ENCODE peak calls at places on chromosomes 4 and X, in four cellular contexts. O is HAP-1, J is ovary, T is breast epithelium. F is an unnamed sample. For H3K4me1, the result is how much of the 10 kb centered on the place peaks cover.

GRCh38 chr4:113869743-113870375 is 108.3 kb upstream of the CAMK2D start:
- DNase-seq in O (no peak), T (no peak), J (no peak), F (no peak)

GRCh38 chr4:182448281-182449151 is 205.3 kb downstream of the TENM3 start:
- DNase-seq in O (peak), J (peak), T (peak), F (peak)

GRCh38 chrX:31421441-31421840 is 349.6 kb upstream of the FTHL17 start:
- DNase-seq in J (no peak), T (no peak), O (no peak), F (no peak)

GRCh38 chr4:112145820-112146813 is 863 bp downstream of the FAM241A start:
- DNase-seq in T (peak), J (peak), O (peak), F (peak)

GRCh38 chr4:80141543-80141942 is 55.8 kb upstream of the PRDM8 start:
- DNase-seq in J (no peak), O (no peak), T (no peak), F (no peak)

GRCh38 chrX:68060506-68061205 is 372.6 kb downstream of the OPHN1 start:
- DNase-seq in T (no peak), O (peak), J (no peak), F (no peak)

GRCh38 chrX:126165721-126166401 is at the start of gene DCAF12L2:
- DNase-seq in T (no peak), J (no peak), O (no peak), F (no peak)

GRCh38 chrX:23610491-23610890 is 56.8 kb upstream of the PRDX4 start:
- DNase-seq in T (no peak), J (no peak), O (no peak), F (no peak)

GRCh38 chr4:95640337-95640736 is 91.6 kb upstream of the UNC5C start:
- DNase-seq in J (no peak), O (no peak), T (no peak), F (no peak)

GRCh38 chr4:34220601-34221000 is 2023.7 kb downstream of the ARAP2 start:
- DNase-seq in J (no peak), O (no peak), T (no peak), F (no peak)

GRCh38 chr4:14827111-14827510 is 175.2 kb upstream of the CPEB2 start:
- DNase-seq in O (no peak), J (no peak), T (no peak), F (no peak)

GRCh38 chr4:137509855-137510282 is 22.4 kb downstream of the PCDH18 start:
- DNase-seq in O (peak), J (no peak), T (no peak), F (no peak)

GRCh38 chr4:118755438-118756226 is 70.4 kb downstream of the METTL14 start:
- DNase-seq in J (no peak), T (no peak), O (peak), F (no peak)

GRCh38 chrX:79084923-79085322 is 59.6 kb upstream of the GPR174 start:
- DNase-seq in O (no peak), T (no peak), J (no peak), F (no peak)

GRCh38 chr4:128524311-128524710 is 236.7 kb upstream of the PGRMC2 start:
- DNase-seq in J (no peak), O (no peak), T (no peak), F (no peak)

GRCh38 chrX:2526390-2526789 is 25.6 kb upstream of the DHRSX start:
- DNase-seq in O (no peak), T (no peak), J (no peak), F (no peak)

GRCh38 chr4:55069248-55069647 is 56.1 kb downstream of the KDR start:
- DNase-seq in T (no peak), J (no peak), O (no peak), F (no peak)

GRCh38 chrX:120568047-120568446 is 7.3 kb upstream of the CUL4B start:
- DNase-seq in T (no peak), J (no peak), O (no peak), F (no peak)

GRCh38 chrX:119981286-119982070 is 37.9 kb upstream of the NKAP start:
- DNase-seq in J (no peak), T (no peak), O (peak), F (no peak)

GRCh38 chr4:113637823-113638691 is 123.5 kb downstream of the CAMK2D start:
- DNase-seq in T (no peak), J (no peak), O (no peak), F (no peak)

GRCh38 chr4:48127882-48128394 is 6.1 kb downstream of the TXK start:
- DNase-seq in J (peak), O (peak), T (peak), F (no peak)

GRCh38 chr4:168923526-168924194 is 86.4 kb downstream of the CBR4 start:
- DNase-seq in T (no peak), O (peak), J (peak), F (peak)

GRCh38 chrX:119181491-119181890 is 53.9 kb upstream of the KIAA1210 start:
- DNase-seq in O (no peak), T (no peak), J (no peak), F (no peak)

GRCh38 chrX:21479695-21480280 is 105.6 kb downstream of the CNKSR2 start:
- DNase-seq in T (no peak), J (no peak), O (peak), F (peak)

GRCh38 chr4:87060957-87061356 is 126.1 kb downstream of the AFF1 start:
- DNase-seq in J (no peak), O (no peak), T (no peak), F (no peak)

GRCh38 chr4:128858875-128859696 is 49.6 kb downstream of the JADE1 start:
- DNase-seq in J (peak), O (no peak), T (no peak), F (no peak)

GRCh38 chr4:103150677-103151076 is 47.5 kb downstream of the CENPE start:
- DNase-seq in J (no peak), O (no peak), T (no peak), F (no peak)

GRCh38 chr4:143251781-143252180 is 67.1 kb downstream of the USP38 start:
- DNase-seq in T (no peak), O (no peak), J (no peak), F (no peak)

GRCh38 chrX:123736333-123736921 is 3.6 kb upstream of the THOC2 start:
- DNase-seq in J (no peak), T (no peak), O (no peak), F (no peak)

GRCh38 chr4:184979461-184980124 is 38.7 kb upstream of the HELT start:
- DNase-seq in O (no peak), J (no peak), T (no peak), F (no peak)

GRCh38 chr4:101037938-101038413 is 309.4 kb downstream of the PPP3CA start:
- DNase-seq in J (no peak), O (no peak), T (no peak), F (no peak)

GRCh38 chrX:5458300-5458699 is 770.4 kb downstream of the NLGN4X start:
- DNase-seq in J (no peak), O (no peak), T (no peak), F (no peak)

GRCh38 chr4:128601992-128602695 is 207.4 kb upstream of the JADE1 start:
- DNase-seq in O (no peak), J (peak), T (no peak), F (no peak)

GRCh38 chr4:73194064-73194463 is 64.5 kb downstream of the ANKRD17 start:
- DNase-seq in O (no peak), T (no peak), J (no peak), F (no peak)

GRCh38 chr4:111556861-111557260 is 588.4 kb upstream of the FAM241A start:
- DNase-seq in O (no peak), T (no peak), J (no peak), F (no peak)

GRCh38 chrX:49231333-49232000 is 1.7 kb downstream of the CACNA1F start:
- DNase-seq in O (no peak), T (no peak), J (no peak), F (no peak)

GRCh38 chr4:14117575-14118228 is 490.2 kb upstream of the BOD1L1 start:
- DNase-seq in J (no peak), O (no peak), T (no peak), F (no peak)

GRCh38 chrX:10169180-10169579 is 12.4 kb downstream of the CLCN4 start:
- DNase-seq in J (no peak), T (no peak), O (no peak), F (no peak)

GRCh38 chr4:120007171-120007894 is 59.3 kb downstream of the MAD2L1 start:
- DNase-seq in J (no peak), T (no peak), O (no peak), F (no peak)

GRCh38 chrX:51148848-51149247 is 183.8 kb upstream of the NUDT10 start:
- DNase-seq in T (no peak), O (peak), J (no peak), F (no peak)

GRCh38 chr4:8762951-8763735 is 108.5 kb downstream of the HMX1 start:
- DNase-seq in J (no peak), O (no peak), T (no peak), F (no peak)

GRCh38 chr4:8761167-8761823 is 110.3 kb downstream of the HMX1 start:
- DNase-seq in J (no peak), T (no peak), O (no peak), F (no peak)

GRCh38 chr4:8760561-8760960 is 111.1 kb downstream of the HMX1 start:
- DNase-seq in J (no peak), T (no peak), O (no peak), F (no peak)

GRCh38 chr4:8762356-8762755 is 109.3 kb downstream of the HMX1 start:
- DNase-seq in J (no peak), O (no peak), T (no peak), F (no peak)

GRCh38 chr4:8761824-8762205 is 109.8 kb downstream of the HMX1 start:
- DNase-seq in J (no peak), O (no peak), T (no peak), F (no peak)
- H3K4me3 ChIP-seq in J (no peak), O (no peak), T (no peak), F (no peak)

DNA sequence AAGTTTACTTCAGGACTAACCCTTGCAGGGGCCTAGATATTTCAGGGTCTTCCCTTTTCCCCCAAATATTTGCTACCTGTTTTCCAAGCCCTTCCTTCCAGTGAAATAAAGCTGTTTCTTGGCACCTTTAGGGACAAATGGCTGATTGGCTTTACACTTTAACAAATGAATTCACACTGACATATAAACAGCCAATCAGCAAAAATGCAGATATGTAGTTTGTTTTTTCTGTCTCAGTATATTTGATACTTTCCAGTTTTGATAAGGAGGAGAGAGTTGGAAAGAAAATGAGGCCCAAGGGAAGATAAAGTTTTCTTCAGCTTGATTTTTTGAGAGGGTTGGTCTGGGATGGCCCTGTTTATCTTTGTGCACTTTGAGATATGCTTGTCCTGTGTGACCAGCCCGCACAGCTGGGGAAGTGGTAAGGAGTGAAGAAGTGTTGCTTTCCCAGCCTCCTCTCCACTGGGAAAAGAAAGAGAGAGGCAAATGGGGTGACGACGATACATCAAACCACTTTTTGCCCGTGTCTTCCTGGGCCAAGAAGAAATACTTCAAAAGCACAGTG is 67.5 kb downstream of the MGST2 start:
- DNase-seq in T (no peak), J (no peak), O (no peak), F (no peak)
- H3K4me1 ChIP-seq in T (under half), J (under half), O (under half), F (under half)

GRCh38 chr4:155952546-155952945 is 1.1 kb downstream of the CTSO start:
- DNase-seq in J (no peak), T (no peak), O (no peak), F (no peak)
- H3K4me3 ChIP-seq in J (peak), T (peak), O (no peak), F (peak)

GRCh38 chr4:140090215-140090731 is 63.7 kb downstream of the MAML3 start:
- DNase-seq in J (no peak), O (no peak), T (no peak), F (no peak)
- H3K4me1 ChIP-seq in J (under half), O (under half), T (under half), F (under half)